ENCODE peak calls at places on chromosomes 16 and 17, in seven cellular contexts. Q, B, A, F, U, M and R are unnamed samples.

GRCh38 chr16:2299121-2299914 is 31.4 kb upstream of the RNPS1 start:
- DNase-seq in Q (no peak), B (no peak), A (no peak), F (no peak), U (no peak), M (no peak), R (no peak)

GRCh38 chr17:19986941-19987714 is 9.5 kb upstream of the AKAP10 start:
- DNase-seq in Q (no peak), B (no peak), A (no peak), F (no peak), U (no peak), M (no peak), R (no peak)

GRCh38 chr17:78780852-78781338 is 1.2 kb downstream of the CYTH1 start:
- DNase-seq in Q (no peak), B (no peak), A (peak), F (no peak), U (no peak), M (no peak), R (no peak)

GRCh38 chr16:13982446-13982845 is 62.5 kb downstream of the ERCC4 start:
- DNase-seq in Q (no peak), B (no peak), A (no peak), F (no peak), U (no peak), M (no peak), R (no peak)

GRCh38 chr16:70582280-70582978 is 58.8 kb downstream of the SF3B3 start:
- DNase-seq in Q (no peak), B (no peak), A (no peak), F (no peak), U (no peak), M (no peak), R (no peak)

GRCh38 chr16:31354394-31355291 is at the start of gene ITGAX:
- DNase-seq in Q (no peak), B (peak), A (no peak), F (no peak), U (peak), M (peak), R (peak)

GRCh38 chr16:68190745-68191510 is 45.0 kb downstream of the ESRP2 start:
- DNase-seq in Q (no peak), B (no peak), A (no peak), F (no peak), U (no peak), M (no peak), R (no peak)

GRCh38 chr16:19524866-19525723 is 1.4 kb downstream of the CCP110 start:
- DNase-seq in Q (no peak), B (no peak), A (peak), F (no peak), U (peak), M (no peak), R (no peak)

GRCh38 chr16:81266680-81267095 is 28.2 kb downstream of the BCO1 start:
- DNase-seq in Q (no peak), B (no peak), A (no peak), F (peak), U (no peak), M (peak), R (no peak)

GRCh38 chr16:4344659-4345438 is 6.3 kb downstream of the PAM16 start:
- DNase-seq in Q (no peak), B (no peak), A (no peak), F (no peak), U (no peak), M (peak), R (no peak)

GRCh38 chr17:66713533-66714042 is 121.3 kb upstream of the CACNG5 start:
- DNase-seq in Q (no peak), B (no peak), A (no peak), F (no peak), U (no peak), M (no peak), R (no peak)

GRCh38 chr17:32504166-32504990 is 17.6 kb downstream of the CDK5R1 start:
- DNase-seq in Q (no peak), B (no peak), A (no peak), F (no peak), U (no peak), M (no peak), R (no peak)

GRCh38 chr17:79027925-79028491 is 4.0 kb downstream of the C1QTNF1 start:
- DNase-seq in Q (no peak), B (no peak), A (no peak), F (no peak), U (peak), M (no peak), R (no peak)

GRCh38 chr17:1643293-1643998 is 2.1 kb downstream of the SCARF1 start:
- DNase-seq in Q (no peak), B (no peak), A (peak), F (no peak), U (peak), M (peak), R (peak)
- H3K27ac ChIP-seq in Q (no peak), B (peak), A (no peak), F (no peak), U (no peak), M (peak), R (no peak)

GRCh38 chr17:76775021-76775420 is 37.1 kb downstream of the MFSD11 start:
- DNase-seq in Q (no peak), B (no peak), A (no peak), F (no peak), U (no peak), M (no peak), R (no peak)

DNA sequence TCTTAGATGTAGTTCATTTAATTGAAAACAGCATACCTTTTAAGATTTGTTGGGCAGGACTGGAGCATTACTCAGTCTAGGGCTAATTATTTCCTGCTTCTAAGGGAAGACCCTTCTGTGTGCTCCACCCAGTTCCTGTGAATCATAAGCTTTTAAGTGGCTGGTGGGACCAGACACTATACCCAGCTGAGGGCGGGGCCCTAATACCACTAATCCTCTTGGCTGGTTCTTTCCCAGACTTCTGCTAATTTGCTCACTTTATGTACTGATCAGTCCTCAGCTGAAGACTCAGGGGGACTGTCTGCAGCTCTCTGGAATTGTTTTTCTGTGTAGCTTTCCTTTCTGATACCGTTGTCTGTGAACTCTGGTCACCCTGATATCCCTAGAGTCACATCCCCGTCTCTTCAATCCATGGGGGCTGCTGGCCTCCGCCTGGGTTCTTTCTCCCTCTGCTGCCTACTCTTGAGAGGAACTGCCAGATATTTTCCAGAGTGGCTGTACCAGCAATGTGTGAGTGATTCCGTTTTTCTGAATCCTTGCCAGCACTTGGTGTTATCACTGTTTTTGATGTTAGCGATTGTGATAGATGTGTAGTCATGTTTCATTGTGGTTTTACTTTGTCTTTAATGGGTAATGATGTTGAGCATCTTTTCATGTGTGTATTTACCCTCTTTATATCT is 35.1 kb downstream of the MFSD11 start:
- DNase-seq in Q (no peak), B (no peak), A (peak), F (peak), U (peak), M (no peak), R (peak)
- TF ChIP-seq CTCF in Q (no peak), B (no peak), A (no peak), F (peak), U (peak), M (no peak), R (no peak)

GRCh38 chr16:807345-808251 is 7.1 kb upstream of the GNG13 start:
- DNase-seq in Q (peak), B (peak), A (peak), F (no peak), U (peak), M (peak), R (peak)
- H3K4me3 ChIP-seq in Q (peak), B (peak), A (peak), F (peak), U (peak), M (peak), R (peak)

GRCh38 chr16:11562941-11563340 is 23.8 kb downstream of the LITAF start:
- DNase-seq in Q (no peak), B (no peak), A (no peak), F (no peak), U (no peak), M (no peak), R (no peak)
- H3K27ac ChIP-seq in Q (no peak), B (peak), A (no peak), F (peak), U (no peak), M (no peak), R (peak)

DNA sequence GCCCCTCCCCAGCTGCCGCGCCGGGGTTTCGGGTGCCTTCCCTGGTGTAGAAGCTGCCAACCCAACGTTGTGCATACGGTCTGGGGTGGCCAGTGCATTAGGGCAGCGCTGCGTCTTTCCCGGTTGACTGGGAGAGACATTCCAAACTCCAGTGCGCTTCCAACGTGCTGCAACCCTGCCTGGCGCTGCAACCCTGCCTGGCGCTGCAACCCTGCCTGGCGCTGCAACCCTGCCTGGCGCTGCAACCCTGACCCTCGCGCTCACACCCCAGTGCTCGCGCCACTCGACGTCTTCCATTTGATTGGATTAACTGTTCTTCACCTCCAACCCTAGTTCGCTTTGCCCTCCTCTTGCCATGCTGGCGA is 488 bp upstream of the HAP1 start:
- DNase-seq in Q (no peak), B (no peak), A (no peak), F (no peak), U (no peak), M (no peak), R (no peak)
- TF ChIP-seq CTCF in Q (no peak), B (no peak), A (no peak), F (no peak), U (no peak), M (no peak), R (no peak)

GRCh38 chr16:74773431-74774222 is 993 bp downstream of the FA2H start:
- DNase-seq in Q (no peak), B (no peak), A (no peak), F (no peak), U (no peak), M (no peak), R (no peak)

GRCh38 chr16:74776926-74777325 is 2.3 kb upstream of the FA2H start:
- DNase-seq in Q (no peak), B (no peak), A (no peak), F (no peak), U (no peak), M (no peak), R (no peak)

GRCh38 chr16:74775255-74775654 is 635 bp upstream of the FA2H start:
- DNase-seq in Q (no peak), B (no peak), A (no peak), F (no peak), U (no peak), M (no peak), R (no peak)

GRCh38 chr16:74771656-74772315 is 2.8 kb downstream of the FA2H start:
- DNase-seq in Q (no peak), B (no peak), A (peak), F (no peak), U (no peak), M (no peak), R (no peak)

DNA sequence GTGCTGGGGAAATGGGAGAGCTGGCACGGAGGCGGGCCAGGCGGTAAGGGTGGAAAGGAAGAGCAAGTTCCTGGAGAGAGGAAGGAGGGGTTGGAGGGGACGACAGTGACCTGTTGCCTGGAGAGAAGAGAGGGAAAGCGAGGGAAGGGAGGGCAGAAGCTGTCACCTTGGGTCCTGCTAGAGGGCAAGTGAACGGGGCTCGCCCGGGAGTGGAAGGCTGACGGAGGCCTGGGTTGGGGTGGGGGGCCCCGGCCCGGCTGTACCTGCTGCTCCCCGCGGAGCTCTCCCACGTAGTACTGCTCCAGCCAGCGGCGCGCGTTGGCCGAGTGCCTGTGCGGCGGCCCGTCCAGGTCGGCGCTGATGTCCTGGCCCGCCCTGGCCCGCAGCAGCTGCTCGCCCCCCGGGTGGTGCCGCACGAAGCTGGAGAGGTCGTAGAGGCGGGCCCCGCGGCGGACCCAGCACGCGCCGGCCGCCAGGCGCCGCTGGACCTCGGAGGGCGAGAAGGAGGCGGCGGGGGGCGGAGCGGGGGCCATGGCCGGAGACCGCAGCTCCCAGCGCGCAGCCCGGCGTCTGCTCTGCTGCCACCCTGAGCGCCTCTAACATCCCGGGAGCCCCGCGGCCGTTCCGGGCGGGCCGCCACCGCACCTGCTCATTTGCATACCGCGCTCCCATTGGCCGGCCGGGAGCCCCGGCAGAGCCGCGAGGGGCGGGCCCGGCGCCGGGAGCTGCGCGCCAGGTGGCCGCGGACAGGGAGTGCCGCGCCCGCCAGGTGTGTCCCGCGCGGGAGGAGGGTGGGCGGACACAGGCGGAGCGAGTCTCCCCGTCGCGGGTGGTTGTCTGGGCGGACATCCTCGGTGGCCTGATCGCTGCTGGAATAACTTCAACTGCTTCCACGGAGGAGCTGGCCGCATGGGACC is at the start of gene FA2H:
- DNase-seq in Q (no peak), B (peak), A (peak), F (peak), U (peak), M (peak), R (peak)
- H3K4me3 ChIP-seq in Q (peak), B (peak), A (peak), F (peak), U (peak), M (peak), R (peak)

DNA sequence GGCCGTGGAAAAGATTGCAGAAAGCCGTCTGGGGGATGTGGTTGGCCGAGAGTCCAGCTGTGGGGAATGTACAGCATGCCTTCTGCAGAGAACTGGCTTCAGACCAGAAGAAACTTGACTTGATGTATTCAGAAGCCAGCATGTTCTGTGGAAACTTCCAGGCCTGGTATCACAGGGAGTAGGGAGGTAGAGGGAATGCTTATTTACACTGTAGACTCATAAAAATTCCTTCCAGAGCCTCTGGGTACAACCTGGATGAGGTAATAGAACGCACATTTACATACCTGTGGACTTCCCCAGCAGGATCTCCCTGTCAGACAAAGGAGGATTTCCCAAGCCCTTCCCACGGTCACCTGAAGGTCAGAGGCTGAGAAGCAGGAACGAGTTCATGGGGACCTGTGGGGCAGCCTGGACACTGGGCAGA is 11.8 kb upstream of the GAS7 start:
- DNase-seq in Q (no peak), B (no peak), A (no peak), F (no peak), U (no peak), M (no peak), R (no peak)
- H3K27ac ChIP-seq in Q (no peak), B (peak), A (no peak), F (no peak), U (no peak), M (no peak), R (no peak)

GRCh38 chr16:83705856-83706255 is 101.9 kb upstream of the HSBP1 start:
- DNase-seq in Q (no peak), B (no peak), A (no peak), F (no peak), U (no peak), M (no peak), R (no peak)
- TF ChIP-seq CTCF in Q (no peak), B (no peak), A (no peak), F (no peak), U (no peak), M (no peak), R (no peak)